ENCODE peak calls at places on chromosomes 2 and 18, in eight cellular contexts. X is WTC11, D is neural progenitor cell, C is tibial nerve, V is endothelial cell, A is cardiac muscle cell, F is dorsolateral prefrontal cortex, O is esophagus squamous epithelium. H is an unnamed sample.
A peak's percentile ranks its signal among the peaks of the same experiment; 100 is the strongest.

GRCh38 chr2:70985956-70986355 is 7.5 kb downstream of the ANKRD53 start:
- DNase-seq in D (no peak), C (no peak), A (no peak), O (no peak), X (no peak), F (no peak), V (no peak), H (no peak)

GRCh38 chr2:30332791-30333453 is 101.6 kb downstream of the LBH start:
- DNase-seq in D (no peak), A (no peak), X (no peak), C (no peak), V (peak; percentile 13), F (no peak), O (no peak), H (no peak)

GRCh38 chr2:166125557-166125956 is 2.3 kb downstream of the SCN1A start:
- DNase-seq in O (no peak), X (no peak), D (peak; percentile 10), F (no peak), V (no peak), C (no peak), A (no peak), H (no peak)

GRCh38 chr18:59846814-59847490 is 52.8 kb upstream of the PMAIP1 start:
- DNase-seq in X (no peak), O (no peak), D (no peak), C (no peak), A (peak; percentile 38), V (no peak), F (no peak), H (no peak)

GRCh38 chr2:60459896-60460295 is 93.6 kb downstream of the BCL11A start:
- DNase-seq in X (no peak), V (no peak), F (no peak), C (no peak), O (no peak), A (no peak), D (no peak), H (no peak)

GRCh38 chr2:64354857-64355680 is 98.9 kb upstream of the LGALSL start:
- DNase-seq in O (no peak), D (no peak), V (no peak), C (no peak), F (no peak), X (no peak), A (peak; percentile 72), H (no peak)

GRCh38 chr18:61972389-61973264 is 79.8 kb upstream of the RNF152 start:
- DNase-seq in X (no peak), A (no peak), O (no peak), D (peak; percentile 26), C (no peak), V (no peak), F (no peak), H (no peak)

GRCh38 chr2:217127744-217128143 is 267.9 kb upstream of the TNP1 start:
- DNase-seq in F (no peak), O (no peak), C (no peak), D (no peak), A (no peak), V (no peak), X (no peak), H (no peak)

GRCh38 chr18:29077344-29077743 is 900.4 kb upstream of the CDH2 start:
- DNase-seq in O (no peak), A (no peak), X (no peak), D (no peak), V (no peak), C (no peak), F (no peak), H (no peak)
- TF ChIP-seq CTCF in O (no peak), A (no peak), X (no peak), D (no peak), V (no peak), C (no peak), F (no peak), H (no peak)

GRCh38 chr2:53787255-53787910 is 539 bp downstream of the ERLEC1 start:
- DNase-seq in X (no peak), A (peak; percentile 14), O (no peak), F (no peak), C (no peak), D (no peak), V (no peak), H (peak; percentile 35)
- TF ChIP-seq CTCF in X (no peak), A (no peak), O (no peak), F (no peak), C (no peak), D (no peak), V (no peak), H (no peak)

DNA sequence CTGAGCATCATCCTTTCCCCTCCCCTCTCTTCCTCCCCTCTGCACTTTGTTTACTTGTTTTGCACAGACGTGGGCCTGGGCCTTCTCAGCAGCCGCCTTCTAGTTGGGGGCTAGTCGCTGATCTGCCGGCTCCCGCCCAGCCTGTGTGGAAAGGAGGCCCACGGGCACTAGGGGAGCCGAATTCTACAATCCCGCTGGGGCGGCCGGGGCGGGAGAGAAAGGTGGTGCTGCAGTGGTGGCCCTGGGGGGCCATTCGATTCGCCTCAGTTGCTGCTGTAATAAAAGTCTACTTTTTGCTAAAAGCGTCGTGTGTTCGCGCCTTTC is 261 bp upstream of the KRTCAP3 start:
- DNase-seq in D (no peak), C (no peak), O (no peak), A (no peak), F (no peak), V (no peak), X (no peak), H (no peak)
- TF ChIP-seq CTCF in D (no peak), C (no peak), O (peak; percentile 28), A (no peak), F (no peak), V (peak; percentile 52), X (no peak), H (no peak)

GRCh38 chr18:66560092-66560491 is 43.8 kb downstream of the CDH19 start:
- DNase-seq in C (no peak), A (peak; percentile 36), F (peak; percentile 30), V (peak; percentile 34), X (no peak), O (no peak), D (peak; percentile 46), H (no peak)
- TF ChIP-seq CTCF in C (peak; percentile 47), A (peak; percentile 43), F (peak; percentile 70), V (peak; percentile 33), X (peak; percentile 15), O (no peak), D (peak; percentile 63), H (no peak)

GRCh38 chr18:51150430-51150746 is 47.1 kb downstream of the MEX3C start:
- DNase-seq in C (no peak), X (no peak), A (no peak), V (no peak), O (no peak), F (no peak), D (no peak), H (no peak)

GRCh38 chr18:51151185-51151567 is 46.3 kb downstream of the MEX3C start:
- DNase-seq in X (no peak), F (no peak), O (no peak), A (no peak), V (no peak), C (no peak), D (no peak), H (no peak)

GRCh38 chr18:51149605-51150429 is 47.7 kb downstream of the MEX3C start:
- DNase-seq in D (no peak), A (peak; percentile 63), V (no peak), F (no peak), X (no peak), C (no peak), O (no peak), H (no peak)

GRCh38 chr18:51153659-51154371 is 43.7 kb downstream of the MEX3C start:
- DNase-seq in A (no peak), X (no peak), V (no peak), D (no peak), O (no peak), F (no peak), C (no peak), H (no peak)

DNA sequence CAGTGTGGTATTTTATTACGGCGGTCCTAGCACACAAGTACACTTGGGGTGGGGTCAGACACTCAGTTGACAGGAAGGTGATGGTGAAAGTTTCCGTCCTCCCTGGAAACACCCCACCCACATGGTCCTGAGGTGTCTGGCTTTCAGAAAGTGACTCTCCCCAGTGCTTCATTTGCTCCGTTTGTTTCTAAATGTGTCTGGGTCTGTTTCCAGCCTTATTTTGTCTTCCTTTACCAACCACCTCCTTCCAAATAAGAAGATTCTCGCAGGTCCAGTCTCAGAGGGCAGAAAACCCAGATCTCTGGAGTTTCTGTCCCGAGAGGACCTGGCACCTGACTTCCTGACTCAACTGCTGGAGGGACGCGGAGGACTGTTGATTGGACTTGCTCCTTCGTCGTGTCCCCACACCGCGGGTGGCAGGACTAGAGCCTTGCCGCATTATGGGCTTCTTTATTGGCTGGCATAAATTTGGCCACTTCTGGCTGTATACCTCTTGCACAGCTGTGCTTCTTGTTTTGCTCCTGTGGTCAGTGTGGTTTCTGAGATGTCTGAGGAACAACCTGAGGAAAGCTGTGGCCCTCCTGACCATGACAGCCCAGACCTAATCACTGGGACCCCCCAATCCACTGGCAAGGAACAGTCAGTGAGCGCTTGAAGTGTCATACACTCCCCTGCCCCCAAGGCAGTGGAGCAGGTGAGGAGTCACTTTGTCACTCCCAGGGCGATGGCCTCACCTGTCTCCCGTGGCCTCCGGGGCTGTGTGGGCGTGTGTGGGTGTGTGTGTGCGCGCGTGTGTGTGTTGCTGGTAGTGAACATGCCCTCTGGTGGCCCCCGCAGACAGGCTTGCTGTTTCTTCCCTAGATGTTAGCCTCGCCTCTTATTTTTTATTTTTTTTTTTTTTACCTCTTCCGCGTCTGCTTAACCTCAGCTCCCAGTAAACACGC is 45.6 kb downstream of the MEX3C start:
- DNase-seq in C (no peak), D (no peak), A (no peak), O (no peak), F (no peak), V (no peak), X (no peak), H (no peak)
- TF ChIP-seq CTCF in C (no peak), D (no peak), A (no peak), O (no peak), F (no peak), V (no peak), X (no peak), H (no peak)